ENCODE peak calls at places on chromosomes 12 and 14, in five cellular contexts. One of them, this sample, is unnamed.
A peak's percentile ranks its signal among the peaks of the same experiment; 100 is the strongest.

GRCh38 chr12:27924350-27925140 is 48.0 kb downstream of the PTHLH start:
- DNase-seq in T follicular helper cell: no peak
- DNase-seq in NCI-H2029: no peak
- DNase-seq in A172: no peak
- DNase-seq in NCI-H1417: no peak
- DNase-seq in this sample: no peak

GRCh38 chr14:39268393-39268792 is 34.7 kb downstream of the MIA2 start:
- DNase-seq in T follicular helper cell: no peak
- DNase-seq in NCI-H2029: peak; percentile 20
- DNase-seq in A172: peak; percentile 2
- DNase-seq in NCI-H1417: peak; percentile 91
- DNase-seq in this sample: peak; percentile 36

GRCh38 chr14:101111620-101112290 is 208.2 kb upstream of the RTL1 start:
- DNase-seq in T follicular helper cell: no peak
- DNase-seq in NCI-H2029: no peak
- DNase-seq in A172: no peak
- DNase-seq in NCI-H1417: no peak
- DNase-seq in this sample: no peak

GRCh38 chr12:46371718-46372130 is 849 bp downstream of the SLC38A2 start:
- DNase-seq in T follicular helper cell: no peak
- DNase-seq in NCI-H2029: peak; percentile 70
- DNase-seq in A172: no peak
- DNase-seq in NCI-H1417: peak; percentile 72
- DNase-seq in this sample: peak; percentile 72

GRCh38 chr12:55724226-55724939 is 4.2 kb downstream of the RDH5 start:
- DNase-seq in T follicular helper cell: peak; percentile 45
- DNase-seq in NCI-H2029: no peak
- DNase-seq in A172: no peak
- DNase-seq in NCI-H1417: peak; percentile 51
- DNase-seq in this sample: peak; percentile 62

GRCh38 chr12:11769723-11770514 is 120.4 kb downstream of the ETV6 start:
- DNase-seq in T follicular helper cell: no peak
- DNase-seq in NCI-H2029: no peak
- DNase-seq in A172: no peak
- DNase-seq in NCI-H1417: no peak
- DNase-seq in this sample: no peak

GRCh38 chr12:22974865-22975264 is 349.9 kb downstream of the ETNK1 start:
- DNase-seq in T follicular helper cell: no peak
- DNase-seq in NCI-H2029: no peak
- DNase-seq in A172: peak; percentile 67
- DNase-seq in NCI-H1417: no peak
- DNase-seq in this sample: peak; percentile 34

GRCh38 chr12:121992059-121992879 is 29.4 kb upstream of the BCL7A start:
- DNase-seq in T follicular helper cell: no peak
- DNase-seq in NCI-H2029: no peak
- DNase-seq in A172: peak; percentile 93
- DNase-seq in NCI-H1417: no peak
- DNase-seq in this sample: peak; percentile 86

GRCh38 chr12:27000962-27001361 is 13.2 kb downstream of the TM7SF3 start:
- DNase-seq in T follicular helper cell: no peak
- DNase-seq in NCI-H2029: no peak
- DNase-seq in A172: no peak
- DNase-seq in NCI-H1417: no peak
- DNase-seq in this sample: no peak

GRCh38 chr12:92538970-92539749 is 163.6 kb upstream of the PLEKHG7 start:
- DNase-seq in T follicular helper cell: no peak
- DNase-seq in NCI-H2029: no peak
- DNase-seq in A172: peak; percentile 87
- DNase-seq in NCI-H1417: no peak
- DNase-seq in this sample: peak; percentile 31

GRCh38 chr12:68319988-68320623 is 12.1 kb downstream of the MDM1 start:
- DNase-seq in T follicular helper cell: no peak
- DNase-seq in NCI-H2029: no peak
- DNase-seq in A172: peak; percentile 8
- DNase-seq in NCI-H1417: no peak
- DNase-seq in this sample: no peak

GRCh38 chr12:127125607-127126259 is 1141.2 kb upstream of the TMEM132C start:
- DNase-seq in T follicular helper cell: no peak
- DNase-seq in NCI-H2029: no peak
- DNase-seq in A172: peak; percentile 99
- DNase-seq in NCI-H1417: no peak
- DNase-seq in this sample: peak; percentile 100

GRCh38 chr14:23725528-23725927 is 89.4 kb downstream of the DHRS2 start:
- DNase-seq in T follicular helper cell: no peak
- DNase-seq in NCI-H2029: no peak
- DNase-seq in A172: no peak
- DNase-seq in NCI-H1417: no peak
- DNase-seq in this sample: no peak

GRCh38 chr14:60590907-60591510 is 58.3 kb downstream of the SIX1 start:
- DNase-seq in T follicular helper cell: no peak
- DNase-seq in NCI-H2029: peak; percentile 32
- DNase-seq in A172: no peak
- DNase-seq in NCI-H1417: no peak
- DNase-seq in this sample: no peak

GRCh38 chr12:82912406-82912805 is 225.7 kb downstream of the TMTC2 start:
- DNase-seq in T follicular helper cell: no peak
- DNase-seq in NCI-H2029: no peak
- DNase-seq in A172: no peak
- DNase-seq in NCI-H1417: no peak
- DNase-seq in this sample: no peak

GRCh38 chr12:67025543-67026114 is 243.5 kb upstream of the CAND1 start:
- DNase-seq in T follicular helper cell: peak; percentile 11
- DNase-seq in NCI-H2029: peak; percentile 51
- DNase-seq in A172: peak; percentile 15
- DNase-seq in NCI-H1417: peak; percentile 52
- DNase-seq in this sample: peak; percentile 43

GRCh38 chr14:91270188-91270587 is 25.7 kb upstream of the GPR68 start:
- DNase-seq in T follicular helper cell: no peak
- DNase-seq in NCI-H2029: no peak
- DNase-seq in A172: no peak
- DNase-seq in NCI-H1417: no peak
- DNase-seq in this sample: no peak

GRCh38 chr14:62269204-62269603 is 507.0 kb downstream of the SNAPC1 start:
- DNase-seq in T follicular helper cell: no peak
- DNase-seq in NCI-H2029: no peak
- DNase-seq in A172: peak; percentile 18
- DNase-seq in NCI-H1417: no peak
- DNase-seq in this sample: no peak

GRCh38 chr12:102702447-102703114 is 214.5 kb downstream of the PAH start:
- DNase-seq in T follicular helper cell: no peak
- DNase-seq in NCI-H2029: peak; percentile 24
- DNase-seq in A172: peak; percentile 30
- DNase-seq in NCI-H1417: peak; percentile 38
- DNase-seq in this sample: peak; percentile 36

GRCh38 chr14:25340882-25341281 is 290.9 kb upstream of the STXBP6 start:
- DNase-seq in T follicular helper cell: no peak
- DNase-seq in NCI-H2029: no peak
- DNase-seq in A172: no peak
- DNase-seq in NCI-H1417: no peak
- DNase-seq in this sample: no peak

This sample was measured in Caki2.